ENCODE peak calls at places on chromosomes 1 and 21, in five cellular contexts. Y is IMR-90, T is fibroblast of the conjunctiva, S is CD14-positive monocyte, L is LNCaP clone FGC. P is an unnamed sample.

GRCh38 chr1:28278763-28279162 is 19.4 kb downstream of the SESN2 start:
- DNase-seq in Y (no peak), T (no peak), L (no peak), S (no peak), P (no peak)

GRCh38 chr1:48870596-48870995 is 93.9 kb upstream of the BEND5 start:
- DNase-seq in Y (no peak), S (no peak), T (no peak), L (no peak), P (no peak)

GRCh38 chr1:91617242-91617837 is 116.7 kb downstream of the CDC7 start:
- DNase-seq in S (no peak), Y (no peak), L (peak), T (no peak), P (peak)

GRCh38 chr1:155531624-155532023 is 31.0 kb downstream of the ASH1L start:
- DNase-seq in T (no peak), S (no peak), Y (peak), L (no peak), P (no peak)

GRCh38 chr1:15154480-15155036 is 1.0 kb downstream of the TMEM51 start:
- DNase-seq in L (no peak), Y (no peak), T (no peak), S (no peak), P (no peak)

GRCh38 chr1:95956215-95956614 is 722.2 kb downstream of the RWDD3 start:
- DNase-seq in T (no peak), Y (no peak), S (no peak), L (no peak), P (no peak)

GRCh38 chr1:94642617-94643315 is 101.2 kb upstream of the F3 start:
- DNase-seq in T (no peak), S (no peak), L (no peak), Y (no peak), P (no peak)

GRCh38 chr1:116168277-116169032 is 57.3 kb downstream of the MAB21L3 start:
- DNase-seq in Y (peak), T (peak), L (no peak), S (peak), P (peak)

GRCh38 chr21:27154451-27155129 is 187.7 kb upstream of the ADAMTS5 start:
- DNase-seq in T (no peak), Y (peak), S (no peak), L (peak), P (no peak)

GRCh38 chr1:27438621-27439061 is 46.2 kb downstream of the GPR3 start:
- DNase-seq in T (no peak), L (no peak), Y (no peak), S (peak), P (no peak)

GRCh38 chr1:185375583-185375982 is 58.5 kb upstream of the IVNS1ABP start:
- DNase-seq in Y (no peak), L (no peak), T (no peak), S (peak), P (peak)

GRCh38 chr1:37509181-37509580 is 5.4 kb downstream of the MEAF6 start:
- DNase-seq in T (no peak), Y (peak), S (no peak), L (no peak), P (no peak)

GRCh38 chr21:35619184-35619583 is 441.1 kb downstream of the SETD4 start:
- DNase-seq in S (no peak), L (no peak), Y (peak), T (no peak), P (no peak)

GRCh38 chr1:79460773-79461436 is 454.4 kb upstream of the ADGRL4 start:
- DNase-seq in Y (no peak), S (no peak), L (no peak), T (no peak), P (no peak)

GRCh38 chr1:242318140-242318539 is 206.4 kb downstream of the PLD5 start:
- DNase-seq in T (no peak), Y (no peak), L (no peak), S (no peak), P (no peak)

GRCh38 chr1:2921970-2922686 is 99.1 kb upstream of the ACTRT2 start:
- DNase-seq in T (no peak), S (no peak), L (no peak), Y (no peak), P (no peak)

GRCh38 chr1:227315500-227316346 is 2.6 kb downstream of the CDC42BPA start:
- DNase-seq in S (no peak), T (peak), L (no peak), Y (peak), P (no peak)

GRCh38 chr1:21082078-21082477 is 94.6 kb downstream of the EIF4G3 start:
- DNase-seq in Y (peak), L (no peak), S (no peak), T (peak), P (no peak)

GRCh38 chr1:151403612-151404011 is 4.2 kb downstream of the PSMB4 start:
- DNase-seq in T (no peak), L (no peak), Y (no peak), S (no peak), P (no peak)

GRCh38 chr1:184242507-184242943 is 144.3 kb upstream of the C1orf21 start:
- DNase-seq in L (no peak), S (no peak), T (no peak), Y (peak), P (no peak)

GRCh38 chr1:32892368-32893197 is 6.3 kb downstream of the HPCA start:
- DNase-seq in L (no peak), Y (no peak), T (no peak), S (no peak), P (no peak)

GRCh38 chr1:28437260-28437923 is 67.9 kb downstream of the PHACTR4 start:
- DNase-seq in L (no peak), Y (peak), S (no peak), T (peak), P (no peak)